ENCODE peak calls at places on chromosomes 16 and 17, in nine cellular contexts. X is body of pancreas, A is left ventricle myocardium inferior, B is SK-N-SH, G is neural progenitor cell, O is cardiac muscle cell, Y is Peyer's patch, L is suprapubic skin, T is PC-9. V is an unnamed sample. For H3K4me1, the result is how much of the 10 kb centered on the place peaks cover.

GRCh38 chr17:28746611-28747045 is 2.8 kb downstream of the TRAF4 start:
- DNase-seq in X (peak), A (no peak), B (no peak), G (peak), O (no peak), Y (peak), L (no peak), T (peak), V (no peak)

GRCh38 chr16:58114827-58115825 is 14.1 kb downstream of the CFAP20 start:
- DNase-seq in X (no peak), A (no peak), B (peak), G (no peak), O (peak), Y (no peak), L (no peak), T (no peak), V (no peak)

GRCh38 chr17:66737524-66737923 is 97.4 kb upstream of the CACNG5 start:
- DNase-seq in X (no peak), A (peak), B (no peak), G (peak), O (peak), Y (no peak), L (no peak), T (no peak), V (peak)

GRCh38 chr16:17328971-17329370 is 141.8 kb downstream of the XYLT1 start:
- DNase-seq in X (no peak), A (no peak), B (peak), G (no peak), O (peak), Y (peak), L (no peak), T (no peak), V (peak)

GRCh38 chr17:37848690-37849616 is 75.3 kb upstream of the TBC1D3K start:
- DNase-seq in X (no peak), A (no peak), B (no peak), G (no peak), O (peak), Y (no peak), L (peak), T (peak), V (no peak)

GRCh38 chr16:86575754-86576557 is 2.4 kb upstream of the FOXL1 start:
- DNase-seq in X (peak), A (peak), B (peak), G (peak), O (peak), Y (peak), L (no peak), T (no peak), V (peak)

GRCh38 chr17:50577451-50577954 is 17.0 kb downstream of the CACNA1G start:
- DNase-seq in X (no peak), A (no peak), B (no peak), G (no peak), O (no peak), Y (no peak), L (no peak), T (no peak), V (no peak)

GRCh38 chr16:68382296-68382718 is 66.0 kb downstream of the SMPD3 start:
- DNase-seq in X (no peak), A (no peak), B (peak), G (no peak), O (no peak), Y (peak), L (no peak), T (no peak), V (no peak)

GRCh38 chr16:82451449-82451848 is 175.3 kb upstream of the CDH13 start:
- DNase-seq in X (no peak), A (no peak), B (no peak), G (no peak), O (no peak), Y (no peak), L (no peak), T (no peak), V (no peak)

GRCh38 chr17:48335858-48336500 is 94.0 kb downstream of the SKAP1 start:
- DNase-seq in X (no peak), A (no peak), B (peak), G (peak), O (peak), Y (no peak), L (no peak), T (no peak), V (no peak)

GRCh38 chr17:50928662-50929061 is 62.5 kb upstream of the TOB1 start:
- DNase-seq in X (no peak), A (no peak), B (no peak), G (no peak), O (no peak), Y (no peak), L (no peak), T (no peak), V (no peak)

GRCh38 chr17:39753514-39754160 is 15.9 kb downstream of the GRB7 start:
- DNase-seq in X (peak), A (peak), B (peak), G (peak), O (no peak), Y (peak), L (no peak), T (peak), V (peak)

GRCh38 chr17:66629762-66630161 is 205.2 kb upstream of the CACNG5 start:
- DNase-seq in X (no peak), A (no peak), B (no peak), G (no peak), O (no peak), Y (no peak), L (no peak), T (no peak), V (no peak)

GRCh38 chr17:83195330-83196087 is 116.1 kb downstream of the METRNL start:
- DNase-seq in X (no peak), A (peak), B (no peak), G (no peak), O (peak), Y (peak), L (peak), T (peak), V (peak)

GRCh38 chr16:77987772-77988171 is 34.6 kb upstream of the CLEC3A start:
- DNase-seq in X (no peak), A (no peak), B (no peak), G (no peak), O (no peak), Y (no peak), L (no peak), T (no peak), V (no peak)

GRCh38 chr16:52366997-52367396 is 179.9 kb downstream of the TOX3 start:
- DNase-seq in X (no peak), A (no peak), B (no peak), G (no peak), O (no peak), Y (no peak), L (no peak), T (no peak), V (no peak)

GRCh38 chr16:67258160-67258835 is 9.5 kb downstream of the SLC9A5 start:
- DNase-seq in X (no peak), A (no peak), B (no peak), G (no peak), O (no peak), Y (no peak), L (no peak), T (no peak), V (no peak)

GRCh38 chr17:63675607-63676539 is 24.1 kb downstream of the LIMD2 start:
- DNase-seq in X (peak), A (peak), B (peak), G (no peak), O (peak), Y (peak), L (no peak), T (peak), V (peak)

GRCh38 chr17:46903762-46904672 is 18.9 kb upstream of the GOSR2 start:
- DNase-seq in X (no peak), A (no peak), B (no peak), G (no peak), O (no peak), Y (no peak), L (no peak), T (no peak), V (no peak)

GRCh38 chr16:85027349-85027967 is at the start of gene KIAA0513:
- DNase-seq in X (peak), A (peak), B (peak), G (peak), O (peak), Y (peak), L (peak), T (peak), V (peak)

GRCh38 chr17:39668141-39668924 is at the start of gene PNMT:
- DNase-seq in X (peak), A (peak), B (peak), G (peak), O (peak), Y (peak), L (no peak), T (peak), V (peak)

GRCh38 chr17:36816214-36816613 is 121.1 kb upstream of the LHX1 start:
- DNase-seq in X (no peak), A (no peak), B (no peak), G (peak), O (no peak), Y (no peak), L (no peak), T (no peak), V (no peak)

GRCh38 chr16:51416921-51417320 is 265.9 kb upstream of the SALL1 start:
- DNase-seq in X (no peak), A (no peak), B (no peak), G (no peak), O (peak), Y (no peak), L (no peak), T (no peak), V (no peak)

GRCh38 chr17:74431568-74432483 is at the start of gene GPRC5C:
- DNase-seq in X (peak), A (peak), B (peak), G (peak), O (peak), Y (peak), L (no peak), T (peak), V (peak)

GRCh38 chr16:19963306-19963705 is 78.7 kb upstream of the GPRC5B start:
- DNase-seq in X (no peak), A (peak), B (no peak), G (no peak), O (no peak), Y (no peak), L (no peak), T (no peak), V (no peak)

GRCh38 chr17:44627513-44627912 is 28.8 kb upstream of the MEIOC start:
- DNase-seq in X (no peak), A (no peak), B (peak), G (no peak), O (no peak), Y (no peak), L (no peak), T (no peak), V (no peak)

GRCh38 chr16:24775455-24775854 is 46.0 kb downstream of the TNRC6A start:
- DNase-seq in X (peak), A (no peak), B (no peak), G (no peak), O (peak), Y (no peak), L (no peak), T (no peak), V (no peak)

GRCh38 chr16:1331712-1332617 is 1.5 kb upstream of the BAIAP3 start:
- DNase-seq in X (peak), A (peak), B (peak), G (peak), O (peak), Y (peak), L (peak), T (peak), V (no peak)

GRCh38 chr17:67046398-67046797 is 2.0 kb downstream of the CACNG1 start:
- DNase-seq in X (no peak), A (no peak), B (no peak), G (no peak), O (no peak), Y (peak), L (no peak), T (peak), V (no peak)

GRCh38 chr17:37280841-37281240 is 94.9 kb upstream of the C17orf78 start:
- DNase-seq in X (no peak), A (no peak), B (no peak), G (no peak), O (no peak), Y (no peak), L (no peak), T (no peak), V (no peak)

GRCh38 chr16:54061454-54061853 is 225.1 kb downstream of the IRX3 start:
- DNase-seq in X (no peak), A (no peak), B (no peak), G (no peak), O (no peak), Y (no peak), L (no peak), T (no peak), V (no peak)

GRCh38 chr17:65985571-65985970 is 206.4 kb downstream of the CEP112 start:
- DNase-seq in X (no peak), A (no peak), B (no peak), G (no peak), O (no peak), Y (no peak), L (no peak), T (no peak), V (no peak)

GRCh38 chr17:77831497-77832179 is 126.9 kb upstream of the TNRC6C start:
- DNase-seq in X (no peak), A (peak), B (peak), G (peak), O (peak), Y (no peak), L (peak), T (no peak), V (peak)
- H3K4me1 ChIP-seq in X (under half), A (half or more), B (under half), G (under half), O (under half), Y (under half), L (under half), T (under half), V (under half)

GRCh38 chr17:14209215-14209614 is 27.4 kb downstream of the CDRT15 start:
- DNase-seq in X (no peak), A (no peak), B (no peak), G (no peak), O (no peak), Y (no peak), L (no peak), T (peak), V (no peak)

GRCh38 chr17:14212401-14212800 is 24.3 kb downstream of the CDRT15 start:
- DNase-seq in X (no peak), A (no peak), B (no peak), G (no peak), O (no peak), Y (no peak), L (no peak), T (no peak), V (no peak)

GRCh38 chr17:14211246-14211645 is 25.4 kb downstream of the CDRT15 start:
- DNase-seq in X (no peak), A (no peak), B (no peak), G (no peak), O (no peak), Y (no peak), L (no peak), T (no peak), V (no peak)

GRCh38 chr17:14214271-14214670 is 22.4 kb downstream of the CDRT15 start:
- DNase-seq in X (no peak), A (no peak), B (no peak), G (no peak), O (no peak), Y (no peak), L (no peak), T (no peak), V (no peak)

GRCh38 chr17:14211778-14212177 is 24.9 kb downstream of the CDRT15 start:
- DNase-seq in X (peak), A (peak), B (no peak), G (no peak), O (no peak), Y (peak), L (no peak), T (no peak), V (no peak)
- TF ChIP-seq CTCF in X (peak), A (peak), B (peak), G (peak), O (peak), Y (no peak), L (peak), T (peak), V (no peak)

GRCh38 chr16:9098377-9099090 is 7.1 kb downstream of the HAPSTR1 start:
- DNase-seq in X (no peak), A (no peak), B (no peak), G (no peak), O (no peak), Y (peak), L (no peak), T (no peak), V (no peak)
- H3K4me1 ChIP-seq in X (half or more), A (half or more), B (under half), G (under half), O (under half), Y (half or more), L (half or more), T (half or more), V (under half)

GRCh38 chr17:61645898-61646297 is 54.9 kb upstream of the NACA2 start:
- DNase-seq in X (no peak), A (no peak), B (no peak), G (no peak), O (no peak), Y (no peak), L (no peak), T (no peak), V (no peak)

GRCh38 chr17:61644800-61645774 is 54.1 kb upstream of the NACA2 start:
- DNase-seq in X (no peak), A (no peak), B (no peak), G (no peak), O (no peak), Y (no peak), L (no peak), T (no peak), V (no peak)

GRCh38 chr17:61648587-61648986 is 57.6 kb upstream of the NACA2 start:
- DNase-seq in X (no peak), A (no peak), B (no peak), G (no peak), O (no peak), Y (no peak), L (no peak), T (no peak), V (no peak)

GRCh38 chr17:61647044-61647443 is 56.0 kb upstream of the NACA2 start:
- DNase-seq in X (no peak), A (no peak), B (no peak), G (no peak), O (peak), Y (no peak), L (no peak), T (no peak), V (no peak)

DNA sequence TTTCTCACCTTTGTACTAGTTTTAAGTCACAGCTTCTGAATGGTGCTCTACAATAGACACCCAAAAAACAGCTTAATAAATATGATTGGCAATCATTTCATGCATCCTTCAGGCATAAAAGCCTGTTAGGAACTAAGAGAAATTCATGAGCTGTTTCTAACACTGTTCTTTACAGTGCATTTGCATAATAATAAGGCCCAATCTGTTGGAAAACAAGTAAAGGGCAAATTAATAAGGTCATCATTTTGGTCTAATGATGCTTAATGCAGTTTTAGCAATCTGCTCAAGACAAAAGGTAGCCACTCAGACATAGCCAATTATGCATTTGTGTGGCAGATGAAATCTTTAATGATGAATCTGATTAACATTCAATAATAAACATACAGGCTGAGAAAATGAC is 55.5 kb upstream of the NACA2 start:
- DNase-seq in X (no peak), A (no peak), B (no peak), G (no peak), O (no peak), Y (no peak), L (no peak), T (no peak), V (no peak)
- TF ChIP-seq CTCF in X (no peak), A (no peak), B (no peak), G (no peak), O (no peak), Y (no peak), L (no peak), T (no peak), V (no peak)

GRCh38 chr16:88636488-88637265 is 1.7 kb upstream of the IL17C start:
- DNase-seq in X (no peak), A (no peak), B (no peak), G (no peak), O (no peak), Y (no peak), L (no peak), T (no peak), V (no peak)
- H3K4me1 ChIP-seq in X (under half), A (under half), B (under half), G (under half), O (under half), Y (under half), L (under half), T (under half), V (under half)

DNA sequence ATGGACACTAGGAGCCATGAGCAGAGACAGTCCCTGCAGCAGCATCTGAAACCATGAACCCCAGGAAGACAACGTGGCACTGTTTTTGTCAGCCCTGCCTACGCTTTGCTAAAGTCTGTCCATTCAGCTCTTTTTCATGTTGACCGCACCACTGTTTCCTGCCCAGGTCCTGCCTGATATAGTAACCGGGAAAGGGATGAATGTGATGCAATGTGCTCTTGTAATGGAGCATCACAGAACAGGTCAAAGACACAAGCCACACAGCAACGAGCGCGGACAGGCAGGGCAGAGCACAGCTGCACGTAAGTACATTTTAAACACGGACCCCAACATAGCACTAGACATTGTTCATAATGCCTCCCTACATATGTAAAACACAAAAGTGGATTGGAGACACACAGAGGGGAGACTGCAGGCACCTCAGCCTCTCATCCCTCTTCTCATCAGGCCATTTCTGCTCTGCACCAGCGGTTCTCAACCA is 16.9 kb upstream of the TNFRSF13B start:
- DNase-seq in X (no peak), A (no peak), B (no peak), G (no peak), O (peak), Y (peak), L (no peak), T (no peak), V (no peak)
- TF ChIP-seq CTCF in X (no peak), A (no peak), B (no peak), G (no peak), O (no peak), Y (no peak), L (no peak), T (no peak), V (no peak)

GRCh38 chr17:77421635-77421982 is 280.8 kb downstream of the SEC14L1 start:
- DNase-seq in X (no peak), A (no peak), B (no peak), G (no peak), O (no peak), Y (no peak), L (no peak), T (no peak), V (no peak)

GRCh38 chr17:77420804-77421634 is 280.2 kb downstream of the SEC14L1 start:
- DNase-seq in X (no peak), A (no peak), B (peak), G (peak), O (peak), Y (peak), L (no peak), T (peak), V (no peak)

GRCh38 chr17:77419547-77420475 is 279.0 kb downstream of the SEC14L1 start:
- DNase-seq in X (no peak), A (no peak), B (peak), G (peak), O (no peak), Y (no peak), L (no peak), T (peak), V (no peak)

GRCh38 chr17:77419095-77419494 is 278.3 kb downstream of the SEC14L1 start:
- DNase-seq in X (no peak), A (no peak), B (no peak), G (no peak), O (no peak), Y (no peak), L (no peak), T (no peak), V (no peak)

GRCh38 chr17:77420476-77420803 is 279.7 kb downstream of the SEC14L1 start:
- DNase-seq in X (no peak), A (no peak), B (peak), G (no peak), O (no peak), Y (no peak), L (no peak), T (no peak), V (no peak)
- H3K4me1 ChIP-seq in X (half or more), A (half or more), B (half or more), G (half or more), O (under half), Y (half or more), L (half or more), T (under half), V (half or more)

DNA sequence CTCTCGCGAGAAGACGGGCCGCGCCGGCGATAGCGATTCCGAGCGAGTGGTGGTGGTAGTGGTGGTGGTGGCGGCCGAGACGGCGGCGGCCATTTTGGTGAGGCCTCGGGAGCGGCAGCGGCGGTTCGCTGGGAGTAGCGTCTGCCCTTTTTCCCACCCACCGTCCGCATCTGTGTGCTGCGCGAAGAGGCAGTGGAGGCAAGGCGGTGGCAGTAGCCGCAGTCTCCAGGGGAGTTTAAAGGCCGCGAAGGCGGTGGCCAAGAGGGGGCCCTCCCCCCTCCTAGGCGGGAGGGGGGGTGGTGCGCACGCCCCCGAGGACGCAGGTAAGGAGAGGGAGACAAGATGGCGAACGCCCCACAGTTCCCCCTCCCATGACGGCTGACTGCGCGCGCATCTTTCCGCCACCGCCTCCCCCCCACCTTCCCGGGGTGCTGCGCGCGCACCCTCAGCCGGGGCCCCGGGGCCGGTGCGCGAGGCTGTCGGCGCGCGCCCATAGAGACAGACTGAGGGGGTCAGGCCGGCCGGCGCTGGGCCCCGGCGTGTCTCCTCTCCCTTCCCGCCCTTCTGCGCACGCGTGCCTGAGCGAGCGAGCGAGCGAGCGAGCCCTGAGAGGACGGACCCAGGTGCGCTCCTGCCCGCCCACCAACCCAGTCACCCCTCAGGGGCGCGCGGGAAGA is 694 bp upstream of the SRCAP start:
- DNase-seq in X (peak), A (peak), B (peak), G (peak), O (peak), Y (peak), L (peak), T (peak), V (peak)
- TF ChIP-seq CTCF in X (no peak), A (no peak), B (no peak), G (no peak), O (no peak), Y (no peak), L (no peak), T (no peak), V (no peak)

V was measured in tibial artery.